ENCODE peak calls at places on chromosomes 6 and 20, in seven cellular contexts. P, T, Y, S, C, W and R are unnamed samples.

GRCh38 chr6:71139249-71139648 is 149.4 kb upstream of the OGFRL1 start:
- DNase-seq in C (no peak), T (peak), S (no peak), Y (peak), W (no peak), P (no peak), R (peak)

GRCh38 chr20:56607061-56607704 is 21.9 kb upstream of the TFAP2C start:
- DNase-seq in W (no peak), T (no peak), Y (no peak), C (no peak), P (no peak), S (no peak), R (no peak)

GRCh38 chr6:37965964-37966676 is 146.6 kb downstream of the ZFAND3 start:
- DNase-seq in T (peak), W (no peak), Y (peak), S (no peak), C (no peak), P (no peak), R (peak)

GRCh38 chr6:18147160-18147559 is 7.7 kb downstream of the TPMT start:
- DNase-seq in W (no peak), S (no peak), T (peak), C (no peak), P (no peak), Y (peak), R (peak)

GRCh38 chr6:136921521-136921935 is 573 bp upstream of the SLC35D3 start:
- DNase-seq in T (no peak), C (no peak), W (peak), P (peak), Y (no peak), S (no peak), R (no peak)

GRCh38 chr6:139577124-139577800 is 202.8 kb upstream of the CITED2 start:
- DNase-seq in T (peak), C (peak), W (no peak), Y (peak), P (peak), S (no peak), R (no peak)

GRCh38 chr20:49583343-49583668 is 15.4 kb upstream of the PTGIS start:
- DNase-seq in P (no peak), T (no peak), W (no peak), Y (no peak), C (no peak), S (no peak), R (no peak)

GRCh38 chr6:112298021-112298745 is 43.8 kb upstream of the LAMA4 start:
- DNase-seq in S (peak), T (peak), Y (peak), P (no peak), W (no peak), C (no peak), R (peak)

GRCh38 chr20:2751868-2752630 is 48.4 kb downstream of the CPXM1 start:
- DNase-seq in W (peak), T (no peak), C (no peak), P (peak), S (no peak), Y (no peak), R (no peak)

GRCh38 chr20:45235995-45236394 is 14.8 kb downstream of the SEMG2 start:
- DNase-seq in T (no peak), W (no peak), S (no peak), Y (no peak), C (no peak), P (no peak), R (no peak)

GRCh38 chr6:110622912-110623578 is 146.6 kb upstream of the SLC22A16 start:
- DNase-seq in T (no peak), C (no peak), P (no peak), Y (no peak), S (no peak), W (no peak), R (no peak)

GRCh38 chr6:57432162-57432561 is 114.7 kb downstream of the PRIM2 start:
- DNase-seq in C (no peak), T (peak), Y (peak), P (no peak), W (no peak), S (no peak), R (peak)

GRCh38 chr6:10269814-10270472 is 144.9 kb downstream of the TFAP2A start:
- DNase-seq in C (no peak), T (peak), W (no peak), S (no peak), Y (no peak), P (no peak), R (no peak)

GRCh38 chr6:169189227-169189626 is 64.4 kb downstream of the THBS2 start:
- DNase-seq in C (no peak), Y (no peak), P (no peak), W (no peak), T (no peak), S (no peak), R (no peak)

GRCh38 chr20:40497781-40498691 is 191.0 kb downstream of the MAFB start:
- DNase-seq in T (peak), Y (no peak), C (peak), P (no peak), W (peak), S (no peak), R (no peak)

GRCh38 chr6:153553627-153554026 is 422.5 kb upstream of the RGS17 start:
- DNase-seq in C (no peak), T (no peak), S (no peak), Y (no peak), W (no peak), P (no peak), R (no peak)

GRCh38 chr20:37362821-37363220 is 16.9 kb downstream of the SRC start:
- DNase-seq in C (no peak), P (no peak), W (no peak), S (no peak), Y (no peak), T (no peak), R (no peak)

GRCh38 chr6:20211941-20212391 is 303 bp downstream of the MBOAT1 start:
- DNase-seq in S (no peak), Y (no peak), P (peak), T (peak), W (peak), C (no peak), R (no peak)

GRCh38 chr6:28081486-28081751 is 1.1 kb downstream of the ZNF165 start:
- DNase-seq in S (no peak), W (peak), P (no peak), C (no peak), T (no peak), Y (no peak), R (no peak)

GRCh38 chr6:28008053-28008452 is 51.0 kb downstream of the OR2B6 start:
- DNase-seq in S (no peak), W (no peak), C (no peak), T (no peak), Y (no peak), P (no peak), R (no peak)

GRCh38 chr6:134589512-134589911 is 271.6 kb upstream of the SGK1 start:
- DNase-seq in C (no peak), P (no peak), T (peak), S (peak), W (no peak), Y (peak), R (peak)

GRCh38 chr6:42452171-42453026 is 673 bp upstream of the TRERF1 start:
- DNase-seq in W (peak), C (no peak), T (peak), Y (peak), P (peak), S (no peak), R (no peak)

DNA sequence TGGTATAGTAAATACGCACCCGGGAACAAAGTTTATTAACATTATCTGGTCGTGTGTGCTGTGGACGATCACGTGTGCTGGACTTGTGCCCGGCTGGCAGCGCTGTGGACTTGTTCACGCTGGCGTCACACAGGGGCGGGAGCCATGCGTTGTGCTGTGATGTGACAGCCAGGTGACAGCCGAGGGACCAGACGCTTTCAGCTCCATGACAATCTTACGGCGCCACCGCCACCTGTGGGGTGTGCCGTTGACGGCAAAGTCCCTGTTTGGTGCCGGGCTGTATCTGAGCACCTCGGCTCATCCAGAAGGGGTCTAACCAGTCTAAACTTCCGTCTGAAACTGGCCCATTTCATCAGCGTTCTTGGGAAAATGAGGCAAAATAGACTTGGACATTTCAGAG is 25.2 kb downstream of the DLL1 start:
- DNase-seq in P (peak), W (peak), S (no peak), T (no peak), Y (no peak), C (peak), R (no peak)
- TF ChIP-seq CTCF in P (no peak), W (no peak), S (no peak), T (no peak), Y (no peak), C (no peak), R (no peak)

GRCh38 chr6:35776364-35777215 is at the start of gene CLPSL2:
- DNase-seq in P (peak), Y (no peak), S (no peak), W (no peak), C (no peak), T (no peak), R (no peak)
- H3K4me3 ChIP-seq in P (peak), Y (peak), S (peak), W (peak), C (peak), T (peak), R (no peak)

DNA sequence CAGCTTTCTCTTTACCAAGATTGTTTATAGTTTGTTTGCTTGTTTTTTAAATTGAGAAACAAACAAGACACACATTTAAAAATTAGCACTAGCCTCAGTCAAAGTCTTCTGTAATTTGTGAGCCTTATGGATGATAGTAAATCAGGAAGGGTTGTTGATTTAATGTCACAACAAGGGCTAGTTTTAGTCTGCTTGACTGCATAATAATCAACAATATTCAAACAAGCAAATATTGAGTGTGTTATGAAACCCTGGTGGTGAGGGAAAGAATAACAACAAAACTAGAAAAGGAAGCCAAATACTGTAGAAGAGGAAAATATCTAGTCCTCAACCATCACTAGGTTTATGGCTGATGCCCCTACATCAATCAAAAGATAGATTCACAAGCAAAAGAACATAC is 228.6 kb downstream of the TBC1D7 start:
- DNase-seq in W (no peak), C (no peak), S (no peak), T (no peak), Y (no peak), P (no peak), R (no peak)
- TF ChIP-seq CTCF in W (no peak), C (no peak), S (no peak), T (peak), Y (no peak), P (no peak), R (no peak)

GRCh38 chr6:7529141-7529540 is 12.3 kb upstream of the DSP start:
- DNase-seq in Y (no peak), C (no peak), T (no peak), P (no peak), W (no peak), S (no peak), R (no peak)

GRCh38 chr6:7532821-7533220 is 8.7 kb upstream of the DSP start:
- DNase-seq in P (no peak), W (peak), T (no peak), S (no peak), Y (no peak), C (no peak), R (no peak)

GRCh38 chr6:7534192-7534591 is 7.3 kb upstream of the DSP start:
- DNase-seq in Y (no peak), C (no peak), T (no peak), S (no peak), P (no peak), W (no peak), R (no peak)

GRCh38 chr6:7535498-7535897 is 6.0 kb upstream of the DSP start:
- DNase-seq in C (no peak), S (no peak), T (peak), Y (peak), W (no peak), P (no peak), R (peak)

GRCh38 chr6:7532232-7532631 is 9.2 kb upstream of the DSP start:
- DNase-seq in Y (no peak), T (no peak), S (no peak), P (no peak), W (peak), C (no peak), R (no peak)
- H3K4me3 ChIP-seq in Y (no peak), T (no peak), S (no peak), P (no peak), W (no peak), C (no peak), R (no peak)

DNA sequence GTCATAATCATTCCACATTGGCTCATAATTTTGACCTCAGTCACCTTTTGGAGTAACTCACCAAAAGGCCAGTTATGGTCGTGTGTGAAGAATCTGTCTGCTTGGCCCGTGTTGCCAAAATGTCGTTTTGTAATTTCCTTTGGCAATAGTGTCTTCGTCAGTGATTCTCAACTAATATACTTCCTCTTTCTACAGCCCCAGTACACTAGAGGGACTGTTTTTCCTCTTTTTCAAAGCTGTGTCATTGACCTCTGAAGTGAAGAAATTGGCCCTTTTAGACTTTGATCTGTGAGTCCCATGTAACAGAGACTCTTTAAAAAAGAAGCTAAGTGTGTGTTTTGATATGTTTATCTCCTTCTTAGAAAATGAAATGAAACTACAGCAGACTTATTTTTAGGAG is 5.2 kb downstream of the FOXO3 start:
- DNase-seq in C (peak), T (peak), Y (peak), S (no peak), W (peak), P (no peak), R (peak)
- TF ChIP-seq CTCF in C (no peak), T (no peak), Y (peak), S (no peak), W (no peak), P (no peak), R (peak)

DNA sequence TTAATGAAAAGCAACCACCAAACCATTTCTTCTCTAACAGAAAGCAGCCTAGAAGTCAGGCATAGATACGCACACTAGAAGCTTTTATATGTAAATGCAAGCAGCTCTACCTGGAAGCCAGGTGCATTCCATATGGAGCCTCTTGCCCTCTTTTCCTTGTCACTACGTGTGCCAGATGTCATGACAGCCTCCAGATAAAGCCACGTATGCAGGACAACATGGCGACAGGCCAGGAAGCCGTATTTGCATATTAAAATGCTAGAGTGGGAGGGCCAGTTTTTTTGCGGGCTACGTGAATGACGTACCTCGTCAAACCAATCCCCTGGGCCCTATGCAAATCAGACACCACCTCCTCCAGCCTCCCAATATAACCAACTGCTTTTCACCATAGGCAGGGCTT is 308.1 kb upstream of the SPTLC3 start:
- DNase-seq in P (peak), C (no peak), W (no peak), Y (no peak), S (no peak), T (no peak), R (no peak)
- H3K4me3 ChIP-seq in P (no peak), C (no peak), W (no peak), Y (no peak), S (no peak), T (no peak), R (no peak)

DNA sequence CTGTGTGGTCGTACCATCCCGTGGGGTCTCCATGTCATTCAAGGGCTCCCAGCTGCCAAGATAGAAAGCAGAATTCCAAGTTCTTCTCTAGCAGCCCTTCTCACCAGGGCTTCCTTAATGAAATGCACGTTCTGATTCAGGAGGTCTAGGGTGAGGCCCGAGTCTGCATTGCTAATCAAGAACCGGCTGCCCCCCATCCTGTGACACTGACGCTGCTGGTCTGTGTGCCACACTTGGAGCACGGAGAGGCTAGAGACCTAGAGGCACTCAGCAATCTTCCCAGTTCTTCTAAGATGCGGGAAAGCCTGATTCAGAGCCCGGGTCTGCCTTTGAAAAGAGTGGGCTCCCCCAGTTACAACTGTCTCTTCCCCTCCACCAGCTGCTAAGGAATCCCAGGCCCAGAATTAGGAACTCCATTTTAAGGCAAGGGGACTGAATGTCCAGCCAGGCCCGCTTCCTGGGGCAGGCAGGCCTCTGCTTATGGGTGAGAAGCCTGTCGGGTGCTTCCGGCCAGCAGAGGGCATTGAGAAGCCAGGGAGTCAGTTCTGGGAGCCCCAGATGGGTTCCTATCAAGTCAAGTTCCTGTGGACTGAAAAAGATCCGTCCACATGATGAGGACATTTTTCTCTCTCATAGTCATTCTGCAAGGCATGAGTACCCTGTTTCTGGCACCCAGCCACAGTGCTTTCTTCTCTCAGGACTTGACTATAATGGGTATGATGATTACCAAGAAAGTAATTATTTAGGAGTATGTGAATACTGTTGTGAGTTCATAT is 69.8 kb upstream of the RIN2 start:
- DNase-seq in P (peak), W (peak), S (peak), C (peak), Y (peak), T (peak), R (peak)
- TF ChIP-seq CTCF in P (peak), W (peak), S (peak), C (peak), Y (peak), T (peak), R (peak)

DNA sequence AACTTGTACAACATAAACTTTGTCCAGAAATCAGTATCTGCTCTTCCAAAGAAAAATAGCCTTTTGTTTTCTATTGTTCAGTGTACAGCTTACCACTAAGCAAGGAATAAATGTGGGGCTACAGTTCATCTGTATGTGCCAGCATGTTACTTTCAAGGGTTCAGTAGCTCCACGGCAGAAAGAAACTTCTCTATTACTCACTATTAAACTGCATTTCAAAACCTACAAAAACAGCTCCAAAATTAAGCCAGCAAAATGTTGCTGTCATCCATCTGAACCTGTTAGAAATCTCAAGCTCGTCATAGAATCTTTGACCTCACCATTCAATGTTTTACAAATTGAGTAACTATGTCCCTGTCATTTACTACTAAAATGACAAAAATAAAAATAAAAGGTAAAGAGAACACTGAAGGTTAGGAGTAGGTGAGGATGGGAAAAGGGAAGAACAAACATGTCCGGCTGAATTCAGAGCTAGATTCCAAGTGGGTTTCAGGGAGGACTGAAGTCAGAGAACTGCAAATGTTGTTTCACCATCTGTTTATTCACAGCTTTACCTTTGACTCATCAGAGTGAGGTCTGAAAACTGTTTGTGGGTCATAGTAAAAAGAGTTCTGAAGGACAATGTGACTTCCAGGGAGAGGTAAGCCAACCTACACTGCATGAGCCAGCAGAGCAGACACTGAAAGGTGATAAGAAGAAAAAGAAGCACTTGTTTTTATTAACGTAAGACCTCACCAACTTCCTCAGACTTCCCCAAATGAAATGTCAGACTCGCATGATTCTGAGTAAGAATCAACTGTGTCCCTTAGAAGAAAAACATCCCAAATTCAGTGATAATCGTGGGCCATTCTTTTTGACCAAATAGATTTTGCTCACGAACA is 62.0 kb downstream of the ATXN1 start:
- DNase-seq in S (no peak), W (no peak), P (no peak), T (peak), C (no peak), Y (peak), R (no peak)
- H3K4me3 ChIP-seq in S (no peak), W (no peak), P (no peak), T (no peak), C (no peak), Y (no peak), R (no peak)

GRCh38 chr6:21597243-21597682 is 3.7 kb downstream of the SOX4 start:
- DNase-seq in S (no peak), W (no peak), P (no peak), Y (no peak), T (no peak), C (no peak), R (no peak)
- TF ChIP-seq CTCF in S (no peak), W (no peak), P (no peak), Y (no peak), T (no peak), C (peak), R (no peak)

GRCh38 chr20:62688855-62689460 is 19.7 kb upstream of the NTSR1 start:
- DNase-seq in W (no peak), S (no peak), C (no peak), P (no peak), Y (peak), T (peak), R (no peak)
- H3K4me3 ChIP-seq in W (no peak), S (no peak), C (no peak), P (no peak), Y (no peak), T (no peak), R (no peak)